ENCODE peak calls at places on chromosomes 5 and 9, in seven cellular contexts. S is upper lobe of left lung, Y is uterus, I is ovary, K is esophagus squamous epithelium, N is adrenal gland, L is stomach. V is an unnamed sample.

GRCh38 chr9:17005085-17005484 is 129.8 kb upstream of the CNTLN start:
- DNase-seq in S (no peak), Y (peak; percentile 46), I (peak; percentile 54), K (no peak), N (no peak), L (peak; percentile 38), V (peak; percentile 37)

GRCh38 chr9:99181621-99182020 is 40.1 kb downstream of the ALG2 start:
- DNase-seq in S (no peak), Y (no peak), I (no peak), K (no peak), N (no peak), L (no peak), V (no peak)

GRCh38 chr5:135235002-135235401 is 164.0 kb downstream of the MACROH2A1 start:
- DNase-seq in S (no peak), Y (no peak), I (no peak), K (no peak), N (peak; percentile 13), L (no peak), V (no peak)

GRCh38 chr5:153974813-153975163 is 63.9 kb downstream of the FAM114A2 start:
- DNase-seq in S (no peak), Y (no peak), I (no peak), K (no peak), N (no peak), L (no peak), V (no peak)

GRCh38 chr5:161544350-161544765 is 2.2 kb downstream of the GABRB2 start:
- DNase-seq in S (no peak), Y (no peak), I (no peak), K (no peak), N (peak; percentile 74), L (no peak), V (no peak)

GRCh38 chr5:114055810-114056476 is 305.9 kb upstream of the KCNN2 start:
- DNase-seq in S (peak; percentile 77), Y (peak; percentile 18), I (peak; percentile 15), K (no peak), N (peak; percentile 52), L (no peak), V (peak; percentile 27)

GRCh38 chr5:88732181-88732633 is 150.8 kb downstream of the MEF2C start:
- DNase-seq in S (no peak), Y (peak; percentile 39), I (peak; percentile 34), K (no peak), N (peak; percentile 90), L (no peak), V (no peak)

GRCh38 chr9:112308576-112308975 is 24.8 kb downstream of the PTBP3 start:
- DNase-seq in S (no peak), Y (no peak), I (no peak), K (no peak), N (no peak), L (no peak), V (no peak)

GRCh38 chr5:32503261-32503660 is 58.7 kb upstream of the ZFR start:
- DNase-seq in S (peak; percentile 27), Y (no peak), I (no peak), K (no peak), N (no peak), L (no peak), V (no peak)

GRCh38 chr5:7904170-7904569 is 35.2 kb downstream of the MTRR start:
- DNase-seq in S (no peak), Y (no peak), I (no peak), K (no peak), N (no peak), L (no peak), V (no peak)

GRCh38 chr5:132104561-132104960 is 31.0 kb downstream of the CSF2 start:
- DNase-seq in S (no peak), Y (no peak), I (no peak), K (no peak), N (no peak), L (no peak), V (no peak)

GRCh38 chr9:92749071-92749933 is 15.3 kb downstream of the BICD2 start:
- DNase-seq in S (no peak), Y (no peak), I (no peak), K (no peak), N (no peak), L (no peak), V (no peak)

GRCh38 chr9:115437418-115437817 is 319.5 kb upstream of the TNC start:
- DNase-seq in S (no peak), Y (no peak), I (no peak), K (no peak), N (no peak), L (no peak), V (no peak)

GRCh38 chr9:137788561-137789294 is 88.9 kb upstream of the CACNA1B start:
- DNase-seq in S (peak; percentile 82), Y (no peak), I (no peak), K (no peak), N (no peak), L (peak; percentile 72), V (no peak)

GRCh38 chr9:132372177-132373095 is 17.6 kb upstream of the SETX start:
- DNase-seq in S (no peak), Y (peak; percentile 60), I (peak; percentile 25), K (no peak), N (peak; percentile 83), L (peak; percentile 34), V (peak; percentile 67)

GRCh38 chr5:4198461-4198860 is 602.8 kb downstream of the IRX1 start:
- DNase-seq in S (no peak), Y (no peak), I (no peak), K (no peak), N (no peak), L (no peak), V (no peak)

GRCh38 chr5:35785601-35786085 is 71.0 kb upstream of the IL7R start:
- DNase-seq in S (no peak), Y (no peak), I (no peak), K (no peak), N (no peak), L (no peak), V (no peak)

GRCh38 chr5:31487510-31487909 is 44.4 kb downstream of the DROSHA start:
- DNase-seq in S (no peak), Y (no peak), I (no peak), K (no peak), N (no peak), L (no peak), V (no peak)
- TF ChIP-seq CTCF in S (no peak), Y (peak; percentile 4), I (no peak), K (no peak), N (no peak), L (no peak), V (no peak)

GRCh38 chr9:113964740-113965095 is 88.6 kb downstream of the ZNF618 start:
- DNase-seq in S (no peak), Y (no peak), I (no peak), K (no peak), N (no peak), L (no peak), V (no peak)

GRCh38 chr9:113967380-113967779 is 91.3 kb downstream of the ZNF618 start:
- DNase-seq in S (no peak), Y (no peak), I (no peak), K (no peak), N (no peak), L (no peak), V (no peak)

GRCh38 chr9:113969343-113969742 is 93.2 kb downstream of the ZNF618 start:
- DNase-seq in S (no peak), Y (no peak), I (no peak), K (no peak), N (no peak), L (no peak), V (no peak)

GRCh38 chr9:113963914-113964739 is 88.0 kb downstream of the ZNF618 start:
- DNase-seq in S (no peak), Y (no peak), I (no peak), K (no peak), N (peak; percentile 46), L (no peak), V (no peak)

DNA sequence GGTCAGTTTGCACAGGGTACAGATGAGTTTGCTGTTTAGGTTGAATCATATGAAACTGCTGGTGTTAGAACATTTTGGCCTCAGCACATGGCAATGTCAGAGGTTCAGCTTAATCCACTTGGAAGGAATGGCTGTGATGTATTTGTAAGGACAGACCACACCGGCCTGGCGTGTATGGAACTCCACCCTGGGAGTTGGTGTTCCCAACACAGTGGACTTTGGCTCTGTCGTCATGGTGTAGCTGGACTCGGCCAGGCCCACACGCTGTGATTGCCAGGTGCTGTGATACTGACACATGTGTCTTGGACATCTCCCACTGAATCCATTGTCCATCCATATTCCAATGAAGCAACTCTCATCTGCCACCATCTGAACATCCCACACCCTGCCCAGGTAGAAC is 90.3 kb downstream of the ZNF618 start:
- DNase-seq in S (no peak), Y (no peak), I (no peak), K (no peak), N (no peak), L (peak; percentile 83), V (no peak)
- TF ChIP-seq POLR2A in S (no peak), Y (no peak), I (no peak), K (no peak), N (no peak), L (no peak), V (no peak)

GRCh38 chr5:78509884-78510769 is 138.4 kb downstream of the LHFPL2 start:
- DNase-seq in S (peak; percentile 95), Y (peak; percentile 44), I (no peak), K (no peak), N (peak; percentile 82), L (peak; percentile 85), V (peak; percentile 75)

GRCh38 chr5:78507531-78507930 is 141.0 kb downstream of the LHFPL2 start:
- DNase-seq in S (no peak), Y (no peak), I (no peak), K (no peak), N (no peak), L (no peak), V (no peak)

GRCh38 chr5:78508231-78508765 is 140.3 kb downstream of the LHFPL2 start:
- DNase-seq in S (no peak), Y (no peak), I (no peak), K (no peak), N (no peak), L (no peak), V (no peak)

GRCh38 chr5:78511116-78511906 is 137.3 kb downstream of the LHFPL2 start:
- DNase-seq in S (no peak), Y (no peak), I (no peak), K (no peak), N (no peak), L (no peak), V (no peak)

GRCh38 chr5:78509145-78509865 is 139.3 kb downstream of the LHFPL2 start:
- DNase-seq in S (no peak), Y (no peak), I (no peak), K (no peak), N (no peak), L (no peak), V (no peak)
- H3K27ac ChIP-seq in S (peak overlapping the region; percentile 57), Y (no peak overlapping the region), I (no peak overlapping the region), K (no peak overlapping the region), N (peak overlapping the region; percentile 79), L (peak overlapping the region; percentile 56), V (peak overlapping the region; percentile 85)

DNA sequence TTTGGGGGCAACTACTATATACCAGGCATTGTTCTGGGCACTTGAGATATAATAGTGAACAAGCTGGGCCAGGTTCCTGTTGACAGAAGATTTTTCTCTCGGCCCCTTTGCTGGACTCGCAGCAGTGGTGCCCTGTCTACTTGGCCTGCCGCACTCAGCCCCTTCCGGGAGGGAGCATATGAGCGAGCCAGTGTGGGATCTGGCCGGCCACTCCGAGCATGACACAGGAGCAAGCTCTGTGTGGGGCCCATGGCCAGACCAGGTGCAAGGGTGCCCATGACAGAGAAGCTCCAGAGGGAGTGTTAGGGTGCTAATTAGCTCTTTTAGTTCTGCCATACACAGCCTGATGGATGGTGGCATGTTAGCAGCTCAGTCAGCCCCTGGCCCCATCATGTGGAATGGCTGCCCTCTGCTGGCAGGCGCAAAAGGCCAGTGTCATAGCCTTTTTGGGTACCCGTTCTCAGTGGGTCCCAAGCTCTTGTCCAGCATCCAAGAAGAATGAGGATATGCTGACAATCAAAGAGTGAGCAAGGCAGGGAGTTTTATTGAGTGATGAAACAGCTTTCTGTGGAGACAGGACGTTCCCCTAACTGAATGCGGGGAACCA is 9.3 kb upstream of the KIF4B start:
- DNase-seq in S (peak; percentile 34), Y (no peak), I (no peak), K (no peak), N (peak; percentile 58), L (peak; percentile 27), V (no peak)
- TF ChIP-seq CTCF in S (peak; percentile 26), Y (peak; percentile 16), I (no peak), K (no peak), N (no peak), L (no peak), V (peak; percentile 43)